ENCODE peak calls at places on chromosomes 6 and 20, in ten cellular contexts. One of them, this sample, is unnamed.

GRCh38 chr6:77463308-77463880 is at the start of gene HTR1B:
- DNase-seq in CD8-positive, alpha-beta T cell: no peak
- DNase-seq in GDM1: no peak
- DNase-seq in LHCN-M2: peak; percentile 30
- DNase-seq in pons: no peak
- DNase-seq in astrocyte of the spinal cord: peak; percentile 63
- DNase-seq in mucosa of descending colon: peak; percentile 37
- DNase-seq in stimulated activated naive CD8-positive, alpha-beta T cell treated with anti-CD3 and anti-CD28 coated beads, Interleukin-15, Interleukin-2, amounts not matched to agents 100 U/mL and 50 U/mL, for 24 hours: no peak
- DNase-seq in activated naive CD4-positive, alpha-beta T cell treated with anti-CD3 and anti-CD28 coated beads, Interleukin-2, amount 10 ng/mL, durations not matched to agents 7 days and 5 days: no peak
- DNase-seq in glutamatergic neuron: peak; percentile 59
- DNase-seq in this sample: no peak

GRCh38 chr6:134686071-134686470 is 263.8 kb downstream of the ALDH8A1 start:
- DNase-seq in CD8-positive, alpha-beta T cell: no peak
- DNase-seq in GDM1: no peak
- DNase-seq in LHCN-M2: peak; percentile 53
- DNase-seq in pons: peak; percentile 44
- DNase-seq in astrocyte of the spinal cord: peak; percentile 46
- DNase-seq in mucosa of descending colon: no peak
- DNase-seq in stimulated activated naive CD8-positive, alpha-beta T cell treated with anti-CD3 and anti-CD28 coated beads, Interleukin-15, Interleukin-2, amounts not matched to agents 100 U/mL and 50 U/mL, for 24 hours: no peak
- DNase-seq in activated naive CD4-positive, alpha-beta T cell treated with anti-CD3 and anti-CD28 coated beads, Interleukin-2, amount 10 ng/mL, durations not matched to agents 7 days and 5 days: no peak
- DNase-seq in glutamatergic neuron: no peak
- DNase-seq in this sample: no peak

GRCh38 chr6:161890133-161890833 is 616.4 kb upstream of the AGPAT4 start:
- DNase-seq in CD8-positive, alpha-beta T cell: no peak
- DNase-seq in GDM1: no peak
- DNase-seq in LHCN-M2: no peak
- DNase-seq in pons: peak; percentile 74
- DNase-seq in astrocyte of the spinal cord: no peak
- DNase-seq in mucosa of descending colon: no peak
- DNase-seq in stimulated activated naive CD8-positive, alpha-beta T cell treated with anti-CD3 and anti-CD28 coated beads, Interleukin-15, Interleukin-2, amounts not matched to agents 100 U/mL and 50 U/mL, for 24 hours: no peak
- DNase-seq in activated naive CD4-positive, alpha-beta T cell treated with anti-CD3 and anti-CD28 coated beads, Interleukin-2, amount 10 ng/mL, durations not matched to agents 7 days and 5 days: no peak
- DNase-seq in glutamatergic neuron: no peak
- DNase-seq in this sample: peak; percentile 21

GRCh38 chr6:128266946-128267345 is 253.5 kb downstream of the PTPRK start:
- DNase-seq in CD8-positive, alpha-beta T cell: no peak
- DNase-seq in GDM1: no peak
- DNase-seq in LHCN-M2: no peak
- DNase-seq in pons: no peak
- DNase-seq in astrocyte of the spinal cord: no peak
- DNase-seq in mucosa of descending colon: no peak
- DNase-seq in stimulated activated naive CD8-positive, alpha-beta T cell treated with anti-CD3 and anti-CD28 coated beads, Interleukin-15, Interleukin-2, amounts not matched to agents 100 U/mL and 50 U/mL, for 24 hours: no peak
- DNase-seq in activated naive CD4-positive, alpha-beta T cell treated with anti-CD3 and anti-CD28 coated beads, Interleukin-2, amount 10 ng/mL, durations not matched to agents 7 days and 5 days: no peak
- DNase-seq in glutamatergic neuron: no peak
- DNase-seq in this sample: no peak

GRCh38 chr6:12291785-12292604 is 1.8 kb downstream of the EDN1 start:
- DNase-seq in CD8-positive, alpha-beta T cell: no peak
- DNase-seq in GDM1: no peak
- DNase-seq in LHCN-M2: peak; percentile 29
- DNase-seq in pons: no peak
- DNase-seq in astrocyte of the spinal cord: peak; percentile 47
- DNase-seq in mucosa of descending colon: peak; percentile 60
- DNase-seq in stimulated activated naive CD8-positive, alpha-beta T cell treated with anti-CD3 and anti-CD28 coated beads, Interleukin-15, Interleukin-2, amounts not matched to agents 100 U/mL and 50 U/mL, for 24 hours: no peak
- DNase-seq in activated naive CD4-positive, alpha-beta T cell treated with anti-CD3 and anti-CD28 coated beads, Interleukin-2, amount 10 ng/mL, durations not matched to agents 7 days and 5 days: no peak
- DNase-seq in glutamatergic neuron: no peak
- DNase-seq in this sample: no peak

GRCh38 chr6:3355358-3356055 is 96.8 kb downstream of the PSMG4 start:
- DNase-seq in CD8-positive, alpha-beta T cell: no peak
- DNase-seq in GDM1: no peak
- DNase-seq in LHCN-M2: no peak
- DNase-seq in pons: peak; percentile 80
- DNase-seq in astrocyte of the spinal cord: peak; percentile 62
- DNase-seq in mucosa of descending colon: peak; percentile 67
- DNase-seq in stimulated activated naive CD8-positive, alpha-beta T cell treated with anti-CD3 and anti-CD28 coated beads, Interleukin-15, Interleukin-2, amounts not matched to agents 100 U/mL and 50 U/mL, for 24 hours: no peak
- DNase-seq in activated naive CD4-positive, alpha-beta T cell treated with anti-CD3 and anti-CD28 coated beads, Interleukin-2, amount 10 ng/mL, durations not matched to agents 7 days and 5 days: peak; percentile 34
- DNase-seq in glutamatergic neuron: no peak
- DNase-seq in this sample: no peak

GRCh38 chr6:137808191-137808590 is 58.9 kb upstream of the TNFAIP3 start:
- DNase-seq in CD8-positive, alpha-beta T cell: no peak
- DNase-seq in GDM1: no peak
- DNase-seq in LHCN-M2: peak; percentile 76
- DNase-seq in pons: no peak
- DNase-seq in astrocyte of the spinal cord: peak; percentile 72
- DNase-seq in mucosa of descending colon: no peak
- DNase-seq in stimulated activated naive CD8-positive, alpha-beta T cell treated with anti-CD3 and anti-CD28 coated beads, Interleukin-15, Interleukin-2, amounts not matched to agents 100 U/mL and 50 U/mL, for 24 hours: no peak
- DNase-seq in activated naive CD4-positive, alpha-beta T cell treated with anti-CD3 and anti-CD28 coated beads, Interleukin-2, amount 10 ng/mL, durations not matched to agents 7 days and 5 days: no peak
- DNase-seq in glutamatergic neuron: no peak
- DNase-seq in this sample: no peak

GRCh38 chr6:79277109-79277508 is 42.6 kb upstream of the HMGN3 start:
- DNase-seq in CD8-positive, alpha-beta T cell: no peak
- DNase-seq in GDM1: no peak
- DNase-seq in LHCN-M2: peak; percentile 76
- DNase-seq in pons: no peak
- DNase-seq in astrocyte of the spinal cord: peak; percentile 40
- DNase-seq in mucosa of descending colon: no peak
- DNase-seq in stimulated activated naive CD8-positive, alpha-beta T cell treated with anti-CD3 and anti-CD28 coated beads, Interleukin-15, Interleukin-2, amounts not matched to agents 100 U/mL and 50 U/mL, for 24 hours: no peak
- DNase-seq in activated naive CD4-positive, alpha-beta T cell treated with anti-CD3 and anti-CD28 coated beads, Interleukin-2, amount 10 ng/mL, durations not matched to agents 7 days and 5 days: no peak
- DNase-seq in glutamatergic neuron: no peak
- DNase-seq in this sample: no peak

GRCh38 chr20:35312348-35312747 is 20.1 kb upstream of the FAM83C start:
- DNase-seq in CD8-positive, alpha-beta T cell: no peak
- DNase-seq in GDM1: no peak
- DNase-seq in LHCN-M2: peak; percentile 97
- DNase-seq in pons: no peak
- DNase-seq in astrocyte of the spinal cord: peak; percentile 93
- DNase-seq in mucosa of descending colon: no peak
- DNase-seq in stimulated activated naive CD8-positive, alpha-beta T cell treated with anti-CD3 and anti-CD28 coated beads, Interleukin-15, Interleukin-2, amounts not matched to agents 100 U/mL and 50 U/mL, for 24 hours: peak; percentile 35
- DNase-seq in activated naive CD4-positive, alpha-beta T cell treated with anti-CD3 and anti-CD28 coated beads, Interleukin-2, amount 10 ng/mL, durations not matched to agents 7 days and 5 days: no peak
- DNase-seq in glutamatergic neuron: no peak
- DNase-seq in this sample: no peak

GRCh38 chr6:120431841-120432240 is 902.4 kb downstream of the TBC1D32 start:
- DNase-seq in CD8-positive, alpha-beta T cell: no peak
- DNase-seq in GDM1: no peak
- DNase-seq in LHCN-M2: no peak
- DNase-seq in pons: no peak
- DNase-seq in astrocyte of the spinal cord: no peak
- DNase-seq in mucosa of descending colon: no peak
- DNase-seq in stimulated activated naive CD8-positive, alpha-beta T cell treated with anti-CD3 and anti-CD28 coated beads, Interleukin-15, Interleukin-2, amounts not matched to agents 100 U/mL and 50 U/mL, for 24 hours: no peak
- DNase-seq in activated naive CD4-positive, alpha-beta T cell treated with anti-CD3 and anti-CD28 coated beads, Interleukin-2, amount 10 ng/mL, durations not matched to agents 7 days and 5 days: no peak
- DNase-seq in glutamatergic neuron: no peak
- DNase-seq in this sample: no peak

GRCh38 chr20:50245561-50246366 is 55.1 kb downstream of the CEBPB start:
- DNase-seq in CD8-positive, alpha-beta T cell: no peak
- DNase-seq in GDM1: peak; percentile 37
- DNase-seq in LHCN-M2: peak; percentile 71
- DNase-seq in pons: no peak
- DNase-seq in astrocyte of the spinal cord: peak; percentile 51
- DNase-seq in mucosa of descending colon: no peak
- DNase-seq in stimulated activated naive CD8-positive, alpha-beta T cell treated with anti-CD3 and anti-CD28 coated beads, Interleukin-15, Interleukin-2, amounts not matched to agents 100 U/mL and 50 U/mL, for 24 hours: no peak
- DNase-seq in activated naive CD4-positive, alpha-beta T cell treated with anti-CD3 and anti-CD28 coated beads, Interleukin-2, amount 10 ng/mL, durations not matched to agents 7 days and 5 days: no peak
- DNase-seq in glutamatergic neuron: no peak
- DNase-seq in this sample: no peak

GRCh38 chr6:149094156-149094555 is 223.4 kb upstream of the TAB2 start:
- DNase-seq in CD8-positive, alpha-beta T cell: no peak
- DNase-seq in GDM1: no peak
- DNase-seq in LHCN-M2: no peak
- DNase-seq in pons: no peak
- DNase-seq in astrocyte of the spinal cord: peak; percentile 58
- DNase-seq in mucosa of descending colon: no peak
- DNase-seq in stimulated activated naive CD8-positive, alpha-beta T cell treated with anti-CD3 and anti-CD28 coated beads, Interleukin-15, Interleukin-2, amounts not matched to agents 100 U/mL and 50 U/mL, for 24 hours: no peak
- DNase-seq in activated naive CD4-positive, alpha-beta T cell treated with anti-CD3 and anti-CD28 coated beads, Interleukin-2, amount 10 ng/mL, durations not matched to agents 7 days and 5 days: no peak
- DNase-seq in glutamatergic neuron: no peak
- DNase-seq in this sample: no peak

GRCh38 chr6:139852484-139853140 is 478.2 kb upstream of the CITED2 start:
- DNase-seq in CD8-positive, alpha-beta T cell: no peak
- DNase-seq in GDM1: no peak
- DNase-seq in LHCN-M2: peak; percentile 60
- DNase-seq in pons: no peak
- DNase-seq in astrocyte of the spinal cord: peak; percentile 52
- DNase-seq in mucosa of descending colon: peak; percentile 41
- DNase-seq in stimulated activated naive CD8-positive, alpha-beta T cell treated with anti-CD3 and anti-CD28 coated beads, Interleukin-15, Interleukin-2, amounts not matched to agents 100 U/mL and 50 U/mL, for 24 hours: no peak
- DNase-seq in activated naive CD4-positive, alpha-beta T cell treated with anti-CD3 and anti-CD28 coated beads, Interleukin-2, amount 10 ng/mL, durations not matched to agents 7 days and 5 days: no peak
- DNase-seq in glutamatergic neuron: no peak
- DNase-seq in this sample: no peak

GRCh38 chr6:52595000-52595795 is 18.3 kb upstream of the TRAM2 start:
- DNase-seq in CD8-positive, alpha-beta T cell: no peak
- DNase-seq in GDM1: no peak
- DNase-seq in LHCN-M2: peak; percentile 95
- DNase-seq in pons: no peak
- DNase-seq in astrocyte of the spinal cord: peak; percentile 92
- DNase-seq in mucosa of descending colon: peak; percentile 65
- DNase-seq in stimulated activated naive CD8-positive, alpha-beta T cell treated with anti-CD3 and anti-CD28 coated beads, Interleukin-15, Interleukin-2, amounts not matched to agents 100 U/mL and 50 U/mL, for 24 hours: no peak
- DNase-seq in activated naive CD4-positive, alpha-beta T cell treated with anti-CD3 and anti-CD28 coated beads, Interleukin-2, amount 10 ng/mL, durations not matched to agents 7 days and 5 days: no peak
- DNase-seq in glutamatergic neuron: peak; percentile 55
- DNase-seq in this sample: no peak

GRCh38 chr6:106509420-106510089 is 119.7 kb downstream of the RTN4IP1 start:
- DNase-seq in CD8-positive, alpha-beta T cell: no peak
- DNase-seq in GDM1: no peak
- DNase-seq in LHCN-M2: no peak
- DNase-seq in pons: no peak
- DNase-seq in astrocyte of the spinal cord: peak; percentile 55
- DNase-seq in mucosa of descending colon: no peak
- DNase-seq in stimulated activated naive CD8-positive, alpha-beta T cell treated with anti-CD3 and anti-CD28 coated beads, Interleukin-15, Interleukin-2, amounts not matched to agents 100 U/mL and 50 U/mL, for 24 hours: peak; percentile 60
- DNase-seq in activated naive CD4-positive, alpha-beta T cell treated with anti-CD3 and anti-CD28 coated beads, Interleukin-2, amount 10 ng/mL, durations not matched to agents 7 days and 5 days: no peak
- DNase-seq in glutamatergic neuron: peak; percentile 40
- DNase-seq in this sample: no peak

GRCh38 chr6:113564401-113565161 is 292.6 kb upstream of the MARCKS start:
- DNase-seq in CD8-positive, alpha-beta T cell: no peak
- DNase-seq in GDM1: no peak
- DNase-seq in LHCN-M2: peak; percentile 93
- DNase-seq in pons: peak; percentile 93
- DNase-seq in astrocyte of the spinal cord: peak; percentile 91
- DNase-seq in mucosa of descending colon: peak; percentile 61
- DNase-seq in stimulated activated naive CD8-positive, alpha-beta T cell treated with anti-CD3 and anti-CD28 coated beads, Interleukin-15, Interleukin-2, amounts not matched to agents 100 U/mL and 50 U/mL, for 24 hours: no peak
- DNase-seq in activated naive CD4-positive, alpha-beta T cell treated with anti-CD3 and anti-CD28 coated beads, Interleukin-2, amount 10 ng/mL, durations not matched to agents 7 days and 5 days: no peak
- DNase-seq in glutamatergic neuron: peak; percentile 81
- DNase-seq in this sample: peak; percentile 60

GRCh38 chr6:10838794-10839333 is 525 bp upstream of the MAK start:
- DNase-seq in CD8-positive, alpha-beta T cell: no peak
- DNase-seq in GDM1: no peak
- DNase-seq in LHCN-M2: no peak
- DNase-seq in pons: no peak
- DNase-seq in astrocyte of the spinal cord: no peak
- DNase-seq in mucosa of descending colon: no peak
- DNase-seq in stimulated activated naive CD8-positive, alpha-beta T cell treated with anti-CD3 and anti-CD28 coated beads, Interleukin-15, Interleukin-2, amounts not matched to agents 100 U/mL and 50 U/mL, for 24 hours: peak; percentile 16
- DNase-seq in activated naive CD4-positive, alpha-beta T cell treated with anti-CD3 and anti-CD28 coated beads, Interleukin-2, amount 10 ng/mL, durations not matched to agents 7 days and 5 days: no peak
- DNase-seq in glutamatergic neuron: no peak
- DNase-seq in this sample: no peak

GRCh38 chr6:141541766-141542324 is 590.9 kb upstream of the GJE1 start:
- DNase-seq in CD8-positive, alpha-beta T cell: no peak
- DNase-seq in GDM1: no peak
- DNase-seq in LHCN-M2: peak; percentile 37
- DNase-seq in pons: no peak
- DNase-seq in astrocyte of the spinal cord: no peak
- DNase-seq in mucosa of descending colon: no peak
- DNase-seq in stimulated activated naive CD8-positive, alpha-beta T cell treated with anti-CD3 and anti-CD28 coated beads, Interleukin-15, Interleukin-2, amounts not matched to agents 100 U/mL and 50 U/mL, for 24 hours: no peak
- DNase-seq in activated naive CD4-positive, alpha-beta T cell treated with anti-CD3 and anti-CD28 coated beads, Interleukin-2, amount 10 ng/mL, durations not matched to agents 7 days and 5 days: no peak
- DNase-seq in glutamatergic neuron: no peak
- DNase-seq in this sample: no peak

GRCh38 chr20:7673841-7674240 is 266.4 kb downstream of the HAO1 start:
- DNase-seq in CD8-positive, alpha-beta T cell: no peak
- DNase-seq in GDM1: no peak
- DNase-seq in LHCN-M2: peak; percentile 85
- DNase-seq in pons: no peak
- DNase-seq in astrocyte of the spinal cord: peak; percentile 81
- DNase-seq in mucosa of descending colon: no peak
- DNase-seq in stimulated activated naive CD8-positive, alpha-beta T cell treated with anti-CD3 and anti-CD28 coated beads, Interleukin-15, Interleukin-2, amounts not matched to agents 100 U/mL and 50 U/mL, for 24 hours: no peak
- DNase-seq in activated naive CD4-positive, alpha-beta T cell treated with anti-CD3 and anti-CD28 coated beads, Interleukin-2, amount 10 ng/mL, durations not matched to agents 7 days and 5 days: no peak
- DNase-seq in glutamatergic neuron: no peak
- DNase-seq in this sample: no peak

GRCh38 chr20:35478804-35479472 is 23.5 kb downstream of the CEP250 start:
- DNase-seq in CD8-positive, alpha-beta T cell: no peak
- DNase-seq in GDM1: no peak
- DNase-seq in LHCN-M2: no peak
- DNase-seq in pons: no peak
- DNase-seq in astrocyte of the spinal cord: no peak
- DNase-seq in mucosa of descending colon: no peak
- DNase-seq in stimulated activated naive CD8-positive, alpha-beta T cell treated with anti-CD3 and anti-CD28 coated beads, Interleukin-15, Interleukin-2, amounts not matched to agents 100 U/mL and 50 U/mL, for 24 hours: no peak
- DNase-seq in activated naive CD4-positive, alpha-beta T cell treated with anti-CD3 and anti-CD28 coated beads, Interleukin-2, amount 10 ng/mL, durations not matched to agents 7 days and 5 days: peak; percentile 37
- DNase-seq in glutamatergic neuron: peak; percentile 55
- DNase-seq in this sample: no peak

GRCh38 chr6:14754636-14755513 is 491.0 kb upstream of the JARID2 start:
- DNase-seq in CD8-positive, alpha-beta T cell: no peak
- DNase-seq in GDM1: no peak
- DNase-seq in LHCN-M2: no peak
- DNase-seq in pons: no peak
- DNase-seq in astrocyte of the spinal cord: no peak
- DNase-seq in mucosa of descending colon: no peak
- DNase-seq in stimulated activated naive CD8-positive, alpha-beta T cell treated with anti-CD3 and anti-CD28 coated beads, Interleukin-15, Interleukin-2, amounts not matched to agents 100 U/mL and 50 U/mL, for 24 hours: no peak
- DNase-seq in activated naive CD4-positive, alpha-beta T cell treated with anti-CD3 and anti-CD28 coated beads, Interleukin-2, amount 10 ng/mL, durations not matched to agents 7 days and 5 days: no peak
- DNase-seq in glutamatergic neuron: no peak
- DNase-seq in this sample: no peak

GRCh38 chr20:9488063-9488462 is 26.3 kb upstream of the LAMP5 start:
- DNase-seq in CD8-positive, alpha-beta T cell: no peak
- DNase-seq in GDM1: no peak
- DNase-seq in LHCN-M2: peak; percentile 76
- DNase-seq in pons: peak; percentile 93
- DNase-seq in astrocyte of the spinal cord: no peak
- DNase-seq in mucosa of descending colon: no peak
- DNase-seq in stimulated activated naive CD8-positive, alpha-beta T cell treated with anti-CD3 and anti-CD28 coated beads, Interleukin-15, Interleukin-2, amounts not matched to agents 100 U/mL and 50 U/mL, for 24 hours: no peak
- DNase-seq in activated naive CD4-positive, alpha-beta T cell treated with anti-CD3 and anti-CD28 coated beads, Interleukin-2, amount 10 ng/mL, durations not matched to agents 7 days and 5 days: no peak
- DNase-seq in glutamatergic neuron: no peak
- DNase-seq in this sample: no peak

GRCh38 chr20:63625771-63626423 is 1.0 kb downstream of the GMEB2 start:
- DNase-seq in CD8-positive, alpha-beta T cell: no peak
- DNase-seq in GDM1: no peak
- DNase-seq in LHCN-M2: no peak
- DNase-seq in pons: no peak
- DNase-seq in astrocyte of the spinal cord: peak; percentile 22
- DNase-seq in mucosa of descending colon: peak; percentile 41
- DNase-seq in stimulated activated naive CD8-positive, alpha-beta T cell treated with anti-CD3 and anti-CD28 coated beads, Interleukin-15, Interleukin-2, amounts not matched to agents 100 U/mL and 50 U/mL, for 24 hours: peak; percentile 50
- DNase-seq in activated naive CD4-positive, alpha-beta T cell treated with anti-CD3 and anti-CD28 coated beads, Interleukin-2, amount 10 ng/mL, durations not matched to agents 7 days and 5 days: peak; percentile 40
- DNase-seq in glutamatergic neuron: no peak
- DNase-seq in this sample: no peak

GRCh38 chr20:62752181-62752670 is 43.6 kb downstream of the NTSR1 start:
- DNase-seq in CD8-positive, alpha-beta T cell: no peak
- DNase-seq in GDM1: no peak
- DNase-seq in LHCN-M2: no peak
- DNase-seq in pons: no peak
- DNase-seq in astrocyte of the spinal cord: no peak
- DNase-seq in mucosa of descending colon: no peak
- DNase-seq in stimulated activated naive CD8-positive, alpha-beta T cell treated with anti-CD3 and anti-CD28 coated beads, Interleukin-15, Interleukin-2, amounts not matched to agents 100 U/mL and 50 U/mL, for 24 hours: no peak
- DNase-seq in activated naive CD4-positive, alpha-beta T cell treated with anti-CD3 and anti-CD28 coated beads, Interleukin-2, amount 10 ng/mL, durations not matched to agents 7 days and 5 days: no peak
- DNase-seq in glutamatergic neuron: peak; percentile 14
- DNase-seq in this sample: no peak

GRCh38 chr6:170451762-170452651 is 101.1 kb downstream of the PSMB1 start:
- DNase-seq in CD8-positive, alpha-beta T cell: no peak
- DNase-seq in GDM1: no peak
- DNase-seq in LHCN-M2: no peak
- DNase-seq in pons: no peak
- DNase-seq in astrocyte of the spinal cord: no peak
- DNase-seq in mucosa of descending colon: no peak
- DNase-seq in stimulated activated naive CD8-positive, alpha-beta T cell treated with anti-CD3 and anti-CD28 coated beads, Interleukin-15, Interleukin-2, amounts not matched to agents 100 U/mL and 50 U/mL, for 24 hours: no peak
- DNase-seq in activated naive CD4-positive, alpha-beta T cell treated with anti-CD3 and anti-CD28 coated beads, Interleukin-2, amount 10 ng/mL, durations not matched to agents 7 days and 5 days: no peak
- DNase-seq in glutamatergic neuron: no peak
- DNase-seq in this sample: no peak

GRCh38 chr6:156390621-156391378 is 386.4 kb upstream of the ARID1B start:
- DNase-seq in CD8-positive, alpha-beta T cell: no peak
- DNase-seq in GDM1: no peak
- DNase-seq in LHCN-M2: no peak
- DNase-seq in pons: no peak
- DNase-seq in astrocyte of the spinal cord: no peak
- DNase-seq in mucosa of descending colon: no peak
- DNase-seq in stimulated activated naive CD8-positive, alpha-beta T cell treated with anti-CD3 and anti-CD28 coated beads, Interleukin-15, Interleukin-2, amounts not matched to agents 100 U/mL and 50 U/mL, for 24 hours: no peak
- DNase-seq in activated naive CD4-positive, alpha-beta T cell treated with anti-CD3 and anti-CD28 coated beads, Interleukin-2, amount 10 ng/mL, durations not matched to agents 7 days and 5 days: no peak
- DNase-seq in glutamatergic neuron: no peak
- DNase-seq in this sample: no peak

GRCh38 chr20:10652660-10653191 is 21.1 kb downstream of the JAG1 start:
- DNase-seq in CD8-positive, alpha-beta T cell: no peak
- DNase-seq in GDM1: no peak
- DNase-seq in LHCN-M2: no peak
- DNase-seq in pons: no peak
- DNase-seq in astrocyte of the spinal cord: no peak
- DNase-seq in mucosa of descending colon: no peak
- DNase-seq in stimulated activated naive CD8-positive, alpha-beta T cell treated with anti-CD3 and anti-CD28 coated beads, Interleukin-15, Interleukin-2, amounts not matched to agents 100 U/mL and 50 U/mL, for 24 hours: no peak
- DNase-seq in activated naive CD4-positive, alpha-beta T cell treated with anti-CD3 and anti-CD28 coated beads, Interleukin-2, amount 10 ng/mL, durations not matched to agents 7 days and 5 days: no peak
- DNase-seq in glutamatergic neuron: no peak
- DNase-seq in this sample: no peak

GRCh38 chr20:52340036-52340634 is 148.6 kb upstream of the ZFP64 start:
- DNase-seq in CD8-positive, alpha-beta T cell: no peak
- DNase-seq in GDM1: no peak
- DNase-seq in LHCN-M2: peak; percentile 8
- DNase-seq in pons: no peak
- DNase-seq in astrocyte of the spinal cord: no peak
- DNase-seq in mucosa of descending colon: no peak
- DNase-seq in stimulated activated naive CD8-positive, alpha-beta T cell treated with anti-CD3 and anti-CD28 coated beads, Interleukin-15, Interleukin-2, amounts not matched to agents 100 U/mL and 50 U/mL, for 24 hours: no peak
- DNase-seq in activated naive CD4-positive, alpha-beta T cell treated with anti-CD3 and anti-CD28 coated beads, Interleukin-2, amount 10 ng/mL, durations not matched to agents 7 days and 5 days: no peak
- DNase-seq in glutamatergic neuron: no peak
- DNase-seq in this sample: no peak

This sample was measured in breast epithelium.